ENCODE peak calls at places on chromosomes 2 and 18, in five cellular contexts. R is fibroblast of the aortic adventitia, B is AG10803, A is upper lobe of right lung, H is K562. T is an unnamed sample.

GRCh38 chr2:28437142-28437835 is 44.6 kb downstream of the FOSL2 start:
- DNase-seq in B (peak), A (peak), R (no peak), H (no peak), T (peak)

GRCh38 chr2:55918856-55919255 is 4.7 kb downstream of the EFEMP1 start:
- DNase-seq in B (no peak), A (no peak), H (no peak), R (no peak), T (no peak)

GRCh38 chr18:4455113-4455811 is at the start of gene DLGAP1:
- DNase-seq in H (no peak), B (no peak), A (peak), R (peak), T (no peak)

GRCh38 chr2:96260404-96261260 is 5.2 kb downstream of the TMEM127 start:
- DNase-seq in R (peak), H (peak), B (peak), A (peak), T (peak)

GRCh38 chr2:174003635-174004310 is 38.6 kb upstream of the SP3 start:
- DNase-seq in H (no peak), A (no peak), R (no peak), B (no peak), T (no peak)

GRCh38 chr2:205984381-205984780 is 101.6 kb downstream of the INO80D start:
- DNase-seq in A (no peak), B (no peak), R (no peak), H (no peak), T (no peak)

GRCh38 chr18:61554117-61554776 is 221.0 kb downstream of the CDH20 start:
- DNase-seq in A (no peak), B (no peak), H (no peak), R (no peak), T (no peak)

GRCh38 chr2:132758995-132759394 is 89.0 kb upstream of the LYPD1 start:
- DNase-seq in A (no peak), R (no peak), H (no peak), B (no peak), T (no peak)

GRCh38 chr2:69716555-69717120 is 25.3 kb upstream of the ANXA4 start:
- DNase-seq in A (no peak), R (peak), H (no peak), B (peak), T (peak)

GRCh38 chr2:240957656-240958365 is 40.6 kb upstream of the SNED1 start:
- DNase-seq in A (no peak), B (peak), H (no peak), R (no peak), T (no peak)

GRCh38 chr2:39871291-39871761 is 92.3 kb upstream of the THUMPD2 start:
- DNase-seq in H (no peak), A (no peak), R (peak), B (peak), T (no peak)

GRCh38 chr2:88199912-88200682 is 30.0 kb downstream of the THNSL2 start:
- DNase-seq in A (peak), H (no peak), B (no peak), R (no peak), T (no peak)

GRCh38 chr2:98463081-98463481 is 18.4 kb downstream of the INPP4A start:
- DNase-seq in A (no peak), R (no peak), B (no peak), H (no peak), T (no peak)

GRCh38 chr2:101113441-101114267 is 37.5 kb downstream of the TBC1D8 start:
- DNase-seq in H (no peak), A (no peak), B (peak), R (peak), T (peak)

GRCh38 chr2:240481720-240482119 is 46.3 kb downstream of the GPC1 start:
- DNase-seq in B (no peak), A (peak), R (no peak), H (no peak), T (no peak)

GRCh38 chr2:131034122-131035051 is 58.9 kb downstream of the FAM168B start:
- DNase-seq in A (no peak), R (peak), H (no peak), B (no peak), T (peak)

GRCh38 chr2:226583715-226584114 is 215.9 kb downstream of the IRS1 start:
- DNase-seq in A (no peak), R (peak), B (peak), H (no peak), T (peak)

GRCh38 chr18:49059028-49059670 is 108.4 kb upstream of the SMAD7 start:
- DNase-seq in H (no peak), B (no peak), R (peak), A (no peak), T (no peak)

GRCh38 chr18:58578835-58579560 is 49.9 kb downstream of the ALPK2 start:
- DNase-seq in B (peak), A (no peak), R (peak), H (no peak), T (no peak)

GRCh38 chr2:156423674-156424282 is 12.4 kb upstream of the GPD2 start:
- DNase-seq in B (no peak), H (no peak), A (no peak), R (no peak), T (no peak)

GRCh38 chr18:63936932-63937393 is 12.1 kb upstream of the HMSD start:
- DNase-seq in A (no peak), H (no peak), B (no peak), R (no peak), T (no peak)

GRCh38 chr2:143435112-143435511 is 305.9 kb downstream of the ARHGAP15 start:
- DNase-seq in R (peak), B (peak), A (no peak), H (no peak), T (no peak)

GRCh38 chr2:74886811-74887210 is 52.9 kb downstream of the HK2 start:
- DNase-seq in R (no peak), H (no peak), A (no peak), B (no peak), T (no peak)

GRCh38 chr2:181176540-181176939 is 196.1 kb downstream of the UBE2E3 start:
- DNase-seq in B (peak), A (no peak), H (no peak), R (no peak), T (no peak)

GRCh38 chr18:62189208-62189607 is 2.2 kb downstream of the RELCH start:
- DNase-seq in H (no peak), A (no peak), R (no peak), B (no peak), T (no peak)

GRCh38 chr2:232628466-232629200 is 4.8 kb upstream of the EFHD1 start:
- DNase-seq in B (no peak), A (no peak), H (no peak), R (no peak), T (no peak)

GRCh38 chr2:235990344-235990743 is 177.8 kb downstream of the GBX2 start:
- DNase-seq in H (no peak), B (no peak), R (no peak), A (no peak), T (no peak)

DNA sequence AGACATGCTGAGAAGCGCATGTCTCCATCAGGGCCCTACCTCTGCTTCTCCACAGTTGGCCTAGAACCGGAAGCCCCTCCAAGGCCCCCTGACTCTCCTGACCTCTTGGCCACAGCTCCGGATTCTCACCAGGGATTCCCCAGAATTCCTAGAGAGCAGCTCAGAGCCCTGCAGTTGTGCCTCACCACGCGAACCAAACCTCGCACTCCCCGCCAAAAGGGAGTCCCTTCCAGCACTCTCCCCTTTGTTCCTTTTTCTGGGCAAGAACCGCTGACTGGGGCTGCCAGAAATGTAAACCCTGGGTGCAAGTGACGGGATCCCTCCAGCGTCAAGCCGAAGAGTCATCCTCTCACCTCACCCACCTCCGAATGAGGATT is 36.7 kb downstream of the AFF3 start:
- DNase-seq in R (no peak), B (no peak), H (no peak), A (no peak), T (no peak)
- H3K4me3 ChIP-seq in R (no peak), B (peak), H (no peak), A (peak), T (no peak)

DNA sequence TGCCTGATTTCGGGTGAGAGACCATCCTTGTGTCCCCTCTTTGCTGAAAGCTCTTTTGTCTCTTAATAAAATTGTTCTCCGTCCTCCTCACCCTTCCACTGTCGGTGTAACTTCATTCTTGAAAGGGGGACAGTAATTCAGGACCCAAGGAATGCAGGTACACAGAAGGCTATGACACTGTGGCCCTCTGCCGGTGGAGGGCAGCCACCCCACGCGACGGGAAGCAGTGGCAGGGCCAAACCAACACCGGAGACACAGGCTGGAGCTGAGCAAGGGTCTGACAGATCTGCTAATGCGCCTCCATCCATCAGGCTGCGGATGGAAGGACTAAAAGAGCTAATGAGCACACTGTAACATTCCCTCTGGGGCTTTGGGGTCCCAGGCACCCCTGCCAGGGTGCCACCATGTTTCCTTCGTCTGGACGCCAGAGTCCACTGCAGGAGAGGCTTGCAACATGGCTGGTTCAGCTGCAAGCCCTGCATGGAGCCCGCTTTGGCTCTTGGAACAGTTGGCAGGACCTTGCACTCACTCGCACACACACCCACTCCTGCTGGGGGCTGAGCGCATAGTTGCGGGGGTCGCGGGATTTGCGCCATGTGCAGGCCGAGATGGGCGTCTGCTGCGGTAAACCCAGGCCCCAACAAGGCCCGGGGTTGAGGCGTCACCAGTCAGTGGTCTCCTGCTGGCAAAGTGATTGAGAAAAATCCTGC is 544.1 kb upstream of the CDH7 start:
- DNase-seq in H (no peak), B (no peak), A (no peak), R (no peak), T (peak)
- TF ChIP-seq CTCF in H (no peak), B (no peak), A (no peak), R (no peak), T (no peak)

GRCh38 chr18:54960197-54960596 is 936 bp upstream of the CCDC68 start:
- DNase-seq in A (no peak), H (no peak), R (no peak), B (no peak), T (no peak)

GRCh38 chr18:54957295-54957694 is 2.0 kb downstream of the CCDC68 start:
- DNase-seq in H (no peak), B (no peak), A (no peak), R (no peak), T (no peak)

GRCh38 chr18:54961016-54961423 is 1.8 kb upstream of the CCDC68 start:
- DNase-seq in A (no peak), R (no peak), H (no peak), B (no peak), T (no peak)

GRCh38 chr18:54957987-54958386 is 1.3 kb downstream of the CCDC68 start:
- DNase-seq in B (peak), A (no peak), R (no peak), H (no peak), T (peak)

GRCh38 chr18:54958711-54959625 is at the start of gene CCDC68:
- DNase-seq in B (no peak), H (peak), R (no peak), A (peak), T (peak)
- H3K4me3 ChIP-seq in B (no peak), H (peak), R (peak), A (peak), T (peak)

GRCh38 chr18:28469946-28470345 is 293.0 kb upstream of the CDH2 start:
- DNase-seq in B (no peak), R (no peak), A (no peak), H (no peak), T (no peak)

GRCh38 chr18:28468903-28469302 is 292.0 kb upstream of the CDH2 start:
- DNase-seq in H (no peak), B (no peak), A (no peak), R (peak), T (no peak)

GRCh38 chr18:28466213-28466612 is 289.3 kb upstream of the CDH2 start:
- DNase-seq in A (no peak), R (peak), H (no peak), B (no peak), T (no peak)
- TF ChIP-seq CTCF in A (no peak), R (no peak), H (no peak), B (no peak), T (no peak)

DNA sequence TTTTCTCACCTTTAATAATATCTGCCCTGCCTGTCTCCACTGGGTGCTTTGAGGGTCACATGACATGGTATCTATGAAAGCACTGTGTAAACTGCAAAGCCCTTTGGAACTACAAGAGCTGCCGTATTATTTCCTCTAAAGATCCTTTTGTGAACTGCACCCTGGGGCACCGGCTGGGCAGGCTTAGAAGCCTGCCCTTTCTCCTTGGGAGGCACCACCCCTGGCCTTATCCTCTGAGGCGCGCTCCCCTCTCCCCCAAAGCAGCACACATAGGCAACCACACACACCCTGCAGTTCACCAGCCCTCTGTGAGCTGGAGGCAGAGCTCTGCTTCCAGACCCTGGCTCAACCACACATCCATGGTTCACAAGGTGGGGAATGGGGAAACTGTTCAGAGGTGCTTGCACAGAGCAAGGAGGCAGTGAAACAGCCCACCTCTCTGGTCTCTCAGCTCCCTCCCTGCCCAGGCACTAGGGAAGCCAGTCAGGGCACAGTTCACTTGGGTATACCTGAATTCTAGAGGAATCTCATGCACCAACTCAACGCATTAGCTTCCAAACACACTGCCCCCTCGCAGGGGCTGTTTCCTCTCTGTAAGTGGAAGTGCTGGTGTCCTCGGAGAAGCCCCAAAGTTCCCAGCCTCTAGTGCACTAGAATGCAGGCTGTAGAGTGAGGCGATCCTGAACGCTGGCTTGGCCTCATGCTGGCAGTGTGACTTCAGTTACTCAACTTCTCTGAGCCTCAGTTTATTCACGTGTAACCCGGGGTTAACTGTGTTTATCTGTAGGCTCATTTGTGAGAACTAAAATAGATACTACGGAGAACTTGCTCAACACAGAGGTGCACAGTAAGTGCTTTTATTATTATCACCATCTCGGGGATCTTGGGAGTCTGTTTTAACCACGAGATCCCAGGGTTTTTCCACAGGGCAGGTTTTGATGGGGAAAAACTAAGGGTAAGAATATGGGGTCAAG is 11.1 kb downstream of the SIGLEC15 start:
- DNase-seq in A (no peak), H (no peak), R (no peak), B (no peak), T (peak)
- H3K4me3 ChIP-seq in A (no peak), H (no peak), R (no peak), B (no peak), T (no peak)

DNA sequence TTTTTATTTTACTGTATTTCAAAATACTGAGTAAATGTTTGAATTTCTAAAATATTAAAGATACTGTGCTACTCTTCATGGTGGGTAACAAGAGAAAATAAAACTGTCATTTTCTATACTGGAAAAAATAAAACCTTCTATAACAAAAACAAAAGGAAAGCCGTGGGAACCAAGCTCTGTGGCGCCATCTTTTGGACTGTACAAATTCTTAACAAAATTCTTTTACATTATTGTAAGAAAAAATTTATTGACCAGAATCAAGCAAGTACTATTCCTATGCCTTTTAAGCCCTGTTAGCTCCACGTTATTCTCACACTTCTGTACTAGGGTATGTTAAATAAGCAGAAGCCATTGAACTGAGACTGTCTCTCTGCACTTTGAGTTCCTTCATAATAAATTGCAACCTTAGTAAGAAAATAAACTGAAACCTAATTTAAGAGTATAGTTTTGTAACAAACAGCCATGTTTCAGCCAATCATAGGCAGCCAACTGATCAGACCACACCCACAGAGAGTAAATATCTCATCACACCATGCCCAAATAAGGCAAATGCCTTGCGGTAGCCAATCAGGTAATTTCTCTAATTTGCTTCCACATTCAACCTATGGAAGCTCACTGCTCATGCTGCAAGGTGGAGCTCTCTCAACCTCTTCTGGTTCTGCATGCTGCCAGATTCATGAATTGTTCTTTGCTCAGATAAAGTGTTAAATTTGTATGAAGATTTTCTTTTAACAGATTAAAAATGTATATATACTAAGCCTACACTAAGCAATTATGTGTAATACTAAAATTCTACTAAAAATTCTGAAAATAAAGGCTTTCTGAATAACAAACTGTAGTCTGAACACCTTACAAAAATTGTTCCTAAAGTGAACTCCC is 42.2 kb downstream of the HIBCH start:
- DNase-seq in B (peak), H (peak), A (no peak), R (peak), T (no peak)
- TF ChIP-seq CTCF in B (peak), H (peak), A (peak), R (peak), T (no peak)

GRCh38 chr2:201795608-201796477 is 10.5 kb upstream of the CDK15 start:
- DNase-seq in R (peak), H (peak), A (no peak), B (peak), T (no peak)

GRCh38 chr2:201797175-201797840 is 9.0 kb upstream of the CDK15 start:
- DNase-seq in H (no peak), B (peak), R (peak), A (no peak), T (peak)

GRCh38 chr2:201796478-201796865 is 9.9 kb upstream of the CDK15 start:
- DNase-seq in R (no peak), H (no peak), B (no peak), A (no peak), T (no peak)

GRCh38 chr2:201794261-201794660 is 12.1 kb upstream of the CDK15 start:
- DNase-seq in H (no peak), A (no peak), B (peak), R (no peak), T (no peak)

DNA sequence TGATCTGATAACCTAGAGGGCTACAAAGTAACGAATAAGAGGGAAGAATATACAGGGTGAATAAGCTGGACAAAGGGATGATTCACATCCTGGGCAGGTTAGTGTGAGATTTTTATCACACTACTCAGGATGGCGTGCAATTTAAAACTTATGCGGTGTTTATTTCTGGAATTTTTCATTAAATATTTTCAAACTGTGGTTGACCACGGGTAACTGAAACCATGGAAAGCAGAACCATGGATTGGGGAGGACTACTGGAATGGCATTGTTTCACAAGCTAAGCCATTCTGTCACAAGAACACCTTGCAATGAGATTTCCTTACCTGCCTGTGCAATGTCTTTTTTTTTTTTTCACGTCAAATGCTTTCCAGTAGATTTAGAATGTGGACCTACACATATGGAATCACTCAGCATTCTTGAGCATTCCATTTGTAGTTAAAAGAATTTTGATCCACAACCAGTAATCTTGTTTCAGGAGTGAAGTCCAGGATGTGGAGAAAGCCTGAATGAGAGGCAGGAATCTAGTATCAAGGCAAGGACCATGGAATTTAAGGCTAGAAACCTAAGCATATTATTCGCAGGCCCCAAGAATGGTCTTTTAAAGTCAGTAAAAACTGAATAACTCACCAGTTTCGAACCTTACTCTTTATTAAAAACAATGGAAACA is 8.0 kb upstream of the CDK15 start:
- DNase-seq in R (peak), B (peak), A (no peak), H (no peak), T (peak)
- H3K4me3 ChIP-seq in R (no peak), B (no peak), A (no peak), H (no peak), T (peak)

GRCh38 chr2:192148620-192149321 is 46.0 kb downstream of the TMEFF2 start:
- DNase-seq in H (no peak), A (no peak), B (peak), R (peak), T (no peak)
- TF ChIP-seq CTCF in H (no peak), A (no peak), B (peak), R (peak), T (no peak)